ENCODE peak calls at places on chromosomes 11 and 22, in eight cellular contexts. T, M, U, X, R, K, S and L are unnamed samples.

GRCh38 chr11:129286813-129287212 is 88.8 kb upstream of the BARX2 start:
- DNase-seq in S (no peak), M (peak), X (no peak), K (no peak), T (no peak), R (no peak), U (no peak), L (no peak)

GRCh38 chr11:127993788-127994187 is 593.6 kb downstream of the ETS1 start:
- DNase-seq in K (peak), R (no peak), T (no peak), X (no peak), S (no peak), U (no peak), M (no peak), L (no peak)

GRCh38 chr11:106208795-106209194 is 131.3 kb downstream of the AASDHPPT start:
- DNase-seq in X (no peak), K (no peak), S (no peak), R (no peak), T (no peak), M (no peak), U (no peak), L (no peak)

GRCh38 chr11:27309064-27309463 is 54.0 kb downstream of the CCDC34 start:
- DNase-seq in K (no peak), M (no peak), T (no peak), X (no peak), S (peak), U (no peak), R (peak), L (no peak)

GRCh38 chr22:24513706-24514240 is 18.6 kb downstream of the UPB1 start:
- DNase-seq in K (no peak), S (no peak), U (no peak), X (no peak), T (no peak), R (no peak), M (no peak), L (no peak)

GRCh38 chr22:45574069-45574703 is 71.5 kb downstream of the FBLN1 start:
- DNase-seq in R (no peak), U (no peak), X (no peak), M (no peak), S (no peak), T (peak), K (peak), L (no peak)

GRCh38 chr11:116122697-116123472 is 618.7 kb upstream of the CADM1 start:
- DNase-seq in U (no peak), T (no peak), X (no peak), M (no peak), K (no peak), S (no peak), R (no peak), L (no peak)

GRCh38 chr11:111452146-111452545 is 60.0 kb downstream of the BTG4 start:
- DNase-seq in X (no peak), M (peak), T (no peak), S (no peak), R (no peak), U (no peak), K (no peak), L (no peak)

GRCh38 chr11:21430532-21430931 is 761.1 kb downstream of the NELL1 start:
- DNase-seq in R (no peak), T (no peak), S (no peak), M (no peak), U (no peak), X (no peak), K (no peak), L (no peak)

GRCh38 chr22:22418957-22419356 is 89.6 kb downstream of the ZNF280B start:
- DNase-seq in M (no peak), S (no peak), T (no peak), U (no peak), R (no peak), X (no peak), K (no peak), L (no peak)

GRCh38 chr11:10680956-10681487 is 12.5 kb downstream of the IRAG1 start:
- DNase-seq in K (no peak), U (no peak), R (no peak), T (no peak), M (peak), S (no peak), X (no peak), L (no peak)

GRCh38 chr22:17811119-17811518 is 36.9 kb upstream of the BID start:
- DNase-seq in S (no peak), R (no peak), T (no peak), M (no peak), X (no peak), U (no peak), K (no peak), L (no peak)

GRCh38 chr11:115178705-115179104 is 325.5 kb downstream of the CADM1 start:
- DNase-seq in K (no peak), X (no peak), S (no peak), M (no peak), R (no peak), U (no peak), T (no peak), L (no peak)

GRCh38 chr11:66607126-66607834 is 9.2 kb upstream of the RBM14 start:
- DNase-seq in M (peak), K (no peak), R (peak), S (peak), U (no peak), X (no peak), T (no peak), L (peak)

GRCh38 chr11:133618500-133618899 is 86.2 kb upstream of the OPCML start:
- DNase-seq in T (no peak), R (no peak), M (no peak), K (no peak), U (no peak), X (no peak), S (no peak), L (no peak)

GRCh38 chr11:133619397-133619796 is 87.1 kb upstream of the OPCML start:
- DNase-seq in T (no peak), R (no peak), X (no peak), K (no peak), M (no peak), U (no peak), S (no peak), L (no peak)

DNA sequence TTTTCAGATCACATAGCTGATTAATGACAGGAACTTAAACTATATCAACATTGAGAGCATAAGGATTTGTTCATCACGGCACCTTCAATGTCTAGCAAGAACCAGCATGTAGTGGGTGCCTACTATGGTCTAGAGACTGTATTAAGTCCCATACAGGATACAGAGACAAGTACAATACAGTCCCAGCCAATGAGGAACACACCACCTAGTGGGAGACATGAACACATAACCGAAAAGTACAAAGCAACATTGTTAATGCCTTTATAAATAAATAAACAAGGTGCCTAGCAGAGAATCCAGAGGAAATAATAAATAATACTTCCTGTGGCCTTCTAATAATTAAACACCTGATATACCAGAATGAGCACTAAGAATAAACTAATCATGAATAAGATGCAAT is 87.7 kb upstream of the OPCML start:
- DNase-seq in U (no peak), K (no peak), M (no peak), T (no peak), X (no peak), S (no peak), R (no peak), L (no peak)
- TF ChIP-seq CTCF in U (no peak), K (peak), M (no peak), T (peak), X (peak), S (no peak), R (no peak), L (no peak)

GRCh38 chr11:122721964-122722266 is 66.4 kb downstream of the UBASH3B start:
- DNase-seq in M (peak), X (no peak), K (no peak), S (peak), R (peak), U (no peak), T (no peak), L (no peak)

GRCh38 chr11:122724520-122724919 is 69.0 kb downstream of the UBASH3B start:
- DNase-seq in R (peak), M (peak), S (peak), X (no peak), T (no peak), U (no peak), K (no peak), L (no peak)

GRCh38 chr11:122723106-122723505 is 67.6 kb downstream of the UBASH3B start:
- DNase-seq in S (no peak), T (no peak), X (no peak), K (no peak), U (no peak), R (no peak), M (peak), L (no peak)

GRCh38 chr11:122721201-122721963 is 65.9 kb downstream of the UBASH3B start:
- DNase-seq in M (no peak), T (no peak), R (peak), X (no peak), U (no peak), S (no peak), K (no peak), L (no peak)

GRCh38 chr11:122723576-122723975 is 68.1 kb downstream of the UBASH3B start:
- DNase-seq in M (no peak), X (no peak), R (no peak), U (no peak), K (no peak), T (no peak), S (no peak), L (no peak)
- TF ChIP-seq CTCF in M (no peak), X (no peak), R (no peak), U (no peak), K (no peak), T (no peak), S (no peak), L (no peak)

GRCh38 chr22:34161724-34162123 is 241.4 kb upstream of the LARGE1 start:
- DNase-seq in X (no peak), U (no peak), M (no peak), S (no peak), R (no peak), T (no peak), K (no peak), L (no peak)
- TF ChIP-seq CTCF in X (no peak), U (no peak), M (no peak), S (no peak), R (no peak), T (no peak), K (no peak), L (no peak)

DNA sequence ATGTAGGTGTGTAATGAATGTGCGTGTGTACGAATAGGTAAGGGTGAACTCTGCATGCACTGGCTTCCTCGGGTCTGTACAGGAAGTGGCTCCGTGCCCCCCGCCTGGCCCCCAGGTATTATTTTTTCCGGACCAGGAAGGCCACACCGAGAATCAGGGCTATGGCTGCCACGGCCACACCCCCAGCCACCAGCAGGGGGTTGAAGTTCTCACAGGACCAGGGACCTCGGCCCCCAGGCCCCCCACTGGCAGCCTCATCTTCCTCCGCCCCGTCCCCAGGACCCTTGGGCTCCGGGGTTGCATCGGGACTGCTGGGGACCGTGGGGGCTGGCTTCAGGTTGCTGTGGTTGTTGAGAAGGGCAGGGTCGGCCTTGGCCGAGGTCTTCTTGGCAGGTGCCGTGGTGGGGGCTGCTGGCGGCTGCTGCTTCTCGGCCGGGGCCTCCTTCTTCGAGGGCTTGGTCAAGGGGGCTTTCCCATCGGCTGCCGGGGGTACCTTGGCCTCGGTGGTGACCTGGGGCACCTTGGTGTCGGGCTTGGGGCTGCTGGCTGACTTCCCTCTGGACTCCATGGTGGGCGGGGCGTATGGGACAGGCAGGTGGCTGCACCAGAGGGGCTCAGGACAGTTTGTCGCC is 1.8 kb downstream of the CEND1 start:
- DNase-seq in X (no peak), U (no peak), S (no peak), T (no peak), M (no peak), K (peak), R (no peak), L (no peak)
- TF ChIP-seq CTCF in X (peak), U (no peak), S (no peak), T (peak), M (no peak), K (peak), R (no peak), L (no peak)